ENCODE peak calls at places on chromosomes 7 and 10, in nine cellular contexts. One of them, this sample, is unnamed.

GRCh38 chr7:46385662-46386309 is 464.7 kb upstream of the IGFBP3 start:
- DNase-seq in tibial nerve: no peak
- DNase-seq in neural progenitor cell: no peak
- DNase-seq in lower leg skin: no peak
- DNase-seq in GM20000: no peak
- DNase-seq in natural killer cell: no peak
- DNase-seq in CD8-positive, alpha-beta T cell: no peak
- DNase-seq in A673: no peak
- DNase-seq in PC-9: peak
- DNase-seq in this sample: no peak

GRCh38 chr10:23742807-23743206 is 303.9 kb downstream of the OTUD1 start:
- DNase-seq in neural progenitor cell: no peak
- DNase-seq in GM20000: no peak
- DNase-seq in natural killer cell: no peak
- DNase-seq in CD8-positive, alpha-beta T cell: no peak
- DNase-seq in PC-9: no peak
- DNase-seq in lower leg skin: no peak
- DNase-seq in A673: no peak
- DNase-seq in tibial nerve: no peak
- DNase-seq in this sample: no peak

GRCh38 chr7:38291117-38291647 is 17.7 kb upstream of the TARP start:
- DNase-seq in A673: no peak
- DNase-seq in natural killer cell: no peak
- DNase-seq in CD8-positive, alpha-beta T cell: no peak
- DNase-seq in neural progenitor cell: no peak
- DNase-seq in lower leg skin: no peak
- DNase-seq in tibial nerve: no peak
- DNase-seq in PC-9: no peak
- DNase-seq in GM20000: no peak
- DNase-seq in this sample: no peak

GRCh38 chr7:96624954-96625353 is 84.7 kb downstream of the SEM1 start:
- DNase-seq in GM20000: no peak
- DNase-seq in A673: no peak
- DNase-seq in natural killer cell: no peak
- DNase-seq in CD8-positive, alpha-beta T cell: no peak
- DNase-seq in tibial nerve: no peak
- DNase-seq in PC-9: no peak
- DNase-seq in neural progenitor cell: no peak
- DNase-seq in lower leg skin: no peak
- DNase-seq in this sample: no peak

GRCh38 chr10:11830836-11831519 is 7.8 kb downstream of the PROSER2 start:
- DNase-seq in neural progenitor cell: no peak
- DNase-seq in CD8-positive, alpha-beta T cell: no peak
- DNase-seq in GM20000: no peak
- DNase-seq in PC-9: peak
- DNase-seq in lower leg skin: no peak
- DNase-seq in A673: no peak
- DNase-seq in natural killer cell: no peak
- DNase-seq in tibial nerve: no peak
- DNase-seq in this sample: no peak

GRCh38 chr7:150507947-150508602 is 6.6 kb upstream of the GIMAP7 start:
- DNase-seq in neural progenitor cell: no peak
- DNase-seq in GM20000: no peak
- DNase-seq in A673: no peak
- DNase-seq in natural killer cell: no peak
- DNase-seq in PC-9: no peak
- DNase-seq in CD8-positive, alpha-beta T cell: no peak
- DNase-seq in tibial nerve: no peak
- DNase-seq in lower leg skin: no peak
- DNase-seq in this sample: no peak

GRCh38 chr7:2144926-2145325 is 87.8 kb downstream of the MAD1L1 start:
- DNase-seq in GM20000: no peak
- DNase-seq in CD8-positive, alpha-beta T cell: no peak
- DNase-seq in tibial nerve: no peak
- DNase-seq in lower leg skin: no peak
- DNase-seq in PC-9: no peak
- DNase-seq in A673: no peak
- DNase-seq in natural killer cell: no peak
- DNase-seq in neural progenitor cell: no peak
- DNase-seq in this sample: no peak

GRCh38 chr7:75861636-75862035 is 17.2 kb upstream of the RHBDD2 start:
- DNase-seq in A673: no peak
- DNase-seq in lower leg skin: no peak
- DNase-seq in neural progenitor cell: no peak
- DNase-seq in CD8-positive, alpha-beta T cell: no peak
- DNase-seq in PC-9: no peak
- DNase-seq in natural killer cell: no peak
- DNase-seq in GM20000: no peak
- DNase-seq in tibial nerve: no peak
- DNase-seq in this sample: no peak

GRCh38 chr10:68202965-68203358 is 29.0 kb downstream of the ATOH7 start:
- DNase-seq in lower leg skin: no peak
- DNase-seq in PC-9: no peak
- DNase-seq in natural killer cell: no peak
- DNase-seq in CD8-positive, alpha-beta T cell: no peak
- DNase-seq in GM20000: no peak
- DNase-seq in neural progenitor cell: no peak
- DNase-seq in tibial nerve: no peak
- DNase-seq in A673: no peak
- DNase-seq in this sample: no peak

GRCh38 chr10:132865236-132865635 is 77.1 kb downstream of the CFAP46 start:
- DNase-seq in A673: no peak
- DNase-seq in CD8-positive, alpha-beta T cell: no peak
- DNase-seq in tibial nerve: peak
- DNase-seq in GM20000: no peak
- DNase-seq in PC-9: no peak
- DNase-seq in neural progenitor cell: no peak
- DNase-seq in lower leg skin: no peak
- DNase-seq in natural killer cell: no peak
- DNase-seq in this sample: no peak

GRCh38 chr10:58435297-58435696 is 50.1 kb downstream of the TFAM start:
- DNase-seq in GM20000: no peak
- DNase-seq in tibial nerve: no peak
- DNase-seq in natural killer cell: no peak
- DNase-seq in lower leg skin: peak
- DNase-seq in neural progenitor cell: no peak
- DNase-seq in PC-9: peak
- DNase-seq in A673: peak
- DNase-seq in CD8-positive, alpha-beta T cell: no peak
- DNase-seq in this sample: no peak

GRCh38 chr10:117137031-117137910 is 799 bp downstream of the VAX1 start:
- DNase-seq in natural killer cell: no peak
- DNase-seq in A673: peak
- DNase-seq in tibial nerve: no peak
- DNase-seq in lower leg skin: no peak
- DNase-seq in GM20000: peak
- DNase-seq in PC-9: no peak
- DNase-seq in neural progenitor cell: peak
- DNase-seq in CD8-positive, alpha-beta T cell: no peak
- DNase-seq in this sample: no peak

GRCh38 chr7:128922496-128923410 is 12.2 kb upstream of the KCP start:
- DNase-seq in A673: no peak
- DNase-seq in tibial nerve: no peak
- DNase-seq in PC-9: no peak
- DNase-seq in neural progenitor cell: no peak
- DNase-seq in CD8-positive, alpha-beta T cell: no peak
- DNase-seq in lower leg skin: no peak
- DNase-seq in GM20000: no peak
- DNase-seq in natural killer cell: no peak
- DNase-seq in this sample: no peak

GRCh38 chr10:74967850-74968620 is 141.6 kb downstream of the KAT6B start:
- DNase-seq in tibial nerve: no peak
- DNase-seq in A673: peak
- DNase-seq in PC-9: peak
- DNase-seq in natural killer cell: no peak
- DNase-seq in GM20000: no peak
- DNase-seq in CD8-positive, alpha-beta T cell: no peak
- DNase-seq in neural progenitor cell: peak
- DNase-seq in lower leg skin: no peak
- DNase-seq in this sample: no peak

DNA sequence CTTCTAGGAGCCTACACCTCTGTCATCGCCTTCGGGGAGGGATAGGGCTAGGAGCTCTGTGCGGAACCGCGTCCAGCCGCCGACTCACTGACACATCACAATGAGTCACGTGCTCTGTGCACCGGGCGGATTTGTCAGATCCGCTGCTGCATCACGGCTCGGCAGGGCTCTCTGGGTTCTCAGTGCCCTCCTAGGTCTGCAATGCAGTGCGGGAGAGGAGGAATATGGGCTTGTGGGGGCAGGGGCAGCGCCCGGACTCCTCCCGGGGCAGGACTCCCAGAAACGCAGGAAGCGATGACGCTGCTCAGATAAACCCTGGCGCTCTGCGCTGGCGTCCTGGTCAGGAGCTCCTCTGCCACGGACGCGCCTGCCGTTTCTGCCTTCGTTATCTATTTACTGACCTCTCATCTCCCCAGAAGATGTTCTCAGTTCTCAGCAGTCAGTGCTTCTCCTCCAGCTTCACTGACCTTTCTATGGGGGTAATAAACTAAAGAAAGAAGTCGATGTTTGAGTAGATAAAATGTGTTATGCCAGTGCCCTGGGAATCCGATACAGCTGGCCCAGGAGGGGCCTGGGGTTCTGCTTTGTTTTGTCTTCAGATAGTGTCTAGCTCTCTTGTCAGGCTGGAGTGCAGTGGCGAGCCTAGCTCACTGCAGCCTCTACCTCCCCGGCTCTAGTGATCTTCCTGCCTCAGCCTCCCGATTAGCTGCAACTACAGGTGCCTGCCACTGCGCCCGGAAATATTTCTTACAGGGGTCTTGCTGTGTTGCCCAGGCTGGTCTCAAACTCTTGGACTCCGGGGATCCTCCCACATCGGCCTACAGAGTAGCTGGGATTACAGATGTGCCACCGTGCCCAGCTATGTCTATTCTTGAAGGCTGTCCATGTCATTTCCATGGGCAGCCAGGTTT is 22.8 kb upstream of the ITGB1 start:
- DNase-seq in CD8-positive, alpha-beta T cell: peak
- DNase-seq in PC-9: peak
- DNase-seq in tibial nerve: peak
- DNase-seq in neural progenitor cell: peak
- DNase-seq in lower leg skin: peak
- DNase-seq in A673: peak
- DNase-seq in natural killer cell: peak
- DNase-seq in GM20000: peak
- DNase-seq in this sample: peak
- TF ChIP-seq CTCF in CD8-positive, alpha-beta T cell: no peak
- TF ChIP-seq CTCF in PC-9: no peak
- TF ChIP-seq CTCF in tibial nerve: no peak
- TF ChIP-seq CTCF in neural progenitor cell: no peak
- TF ChIP-seq CTCF in lower leg skin: no peak
- TF ChIP-seq CTCF in A673: no peak
- TF ChIP-seq CTCF in natural killer cell: no peak
- TF ChIP-seq CTCF in GM20000: no peak
- TF ChIP-seq CTCF in this sample: no peak

GRCh38 chr10:31321396-31321941 is 2.5 kb downstream of the ZEB1 start:
- DNase-seq in CD8-positive, alpha-beta T cell: peak
- DNase-seq in PC-9: no peak
- DNase-seq in GM20000: no peak
- DNase-seq in neural progenitor cell: peak
- DNase-seq in A673: no peak
- DNase-seq in natural killer cell: no peak
- DNase-seq in tibial nerve: no peak
- DNase-seq in lower leg skin: no peak
- DNase-seq in this sample: no peak

GRCh38 chr10:31319602-31320178 is 674 bp downstream of the ZEB1 start:
- DNase-seq in tibial nerve: no peak
- DNase-seq in PC-9: no peak
- DNase-seq in A673: no peak
- DNase-seq in CD8-positive, alpha-beta T cell: no peak
- DNase-seq in GM20000: peak
- DNase-seq in neural progenitor cell: peak
- DNase-seq in natural killer cell: no peak
- DNase-seq in lower leg skin: no peak
- DNase-seq in this sample: no peak

GRCh38 chr10:31320179-31320597 is 1.2 kb downstream of the ZEB1 start:
- DNase-seq in lower leg skin: peak
- DNase-seq in natural killer cell: peak
- DNase-seq in PC-9: no peak
- DNase-seq in neural progenitor cell: peak
- DNase-seq in A673: no peak
- DNase-seq in CD8-positive, alpha-beta T cell: peak
- DNase-seq in GM20000: peak
- DNase-seq in tibial nerve: no peak
- DNase-seq in this sample: no peak

GRCh38 chr10:31318854-31319601 is at the start of gene ZEB1:
- DNase-seq in CD8-positive, alpha-beta T cell: peak
- DNase-seq in GM20000: peak
- DNase-seq in lower leg skin: peak
- DNase-seq in A673: peak
- DNase-seq in tibial nerve: peak
- DNase-seq in PC-9: peak
- DNase-seq in natural killer cell: peak
- DNase-seq in neural progenitor cell: peak
- DNase-seq in this sample: peak

GRCh38 chr10:31320598-31321211 is 1.7 kb downstream of the ZEB1 start:
- DNase-seq in A673: peak
- DNase-seq in tibial nerve: peak
- DNase-seq in neural progenitor cell: peak
- DNase-seq in natural killer cell: peak
- DNase-seq in lower leg skin: peak
- DNase-seq in CD8-positive, alpha-beta T cell: peak
- DNase-seq in GM20000: peak
- DNase-seq in PC-9: no peak
- DNase-seq in this sample: no peak
- TF ChIP-seq CTCF in A673: no peak
- TF ChIP-seq CTCF in tibial nerve: no peak
- TF ChIP-seq CTCF in neural progenitor cell: peak
- TF ChIP-seq CTCF in natural killer cell: no peak
- TF ChIP-seq CTCF in lower leg skin: no peak
- TF ChIP-seq CTCF in CD8-positive, alpha-beta T cell: no peak
- TF ChIP-seq CTCF in GM20000: no peak
- TF ChIP-seq CTCF in PC-9: no peak
- TF ChIP-seq CTCF in this sample: no peak

GRCh38 chr10:89952314-89952713 is 250.9 kb downstream of the KIF20B start:
- DNase-seq in neural progenitor cell: no peak
- DNase-seq in lower leg skin: no peak
- DNase-seq in GM20000: no peak
- DNase-seq in A673: no peak
- DNase-seq in natural killer cell: no peak
- DNase-seq in PC-9: no peak
- DNase-seq in CD8-positive, alpha-beta T cell: no peak
- DNase-seq in tibial nerve: no peak
- DNase-seq in this sample: no peak

GRCh38 chr10:89959433-89960110 is 258.2 kb downstream of the KIF20B start:
- DNase-seq in A673: no peak
- DNase-seq in CD8-positive, alpha-beta T cell: no peak
- DNase-seq in neural progenitor cell: no peak
- DNase-seq in PC-9: no peak
- DNase-seq in lower leg skin: no peak
- DNase-seq in natural killer cell: no peak
- DNase-seq in GM20000: no peak
- DNase-seq in tibial nerve: no peak
- DNase-seq in this sample: no peak

GRCh38 chr10:89954787-89955566 is 253.6 kb downstream of the KIF20B start:
- DNase-seq in CD8-positive, alpha-beta T cell: no peak
- DNase-seq in neural progenitor cell: no peak
- DNase-seq in tibial nerve: no peak
- DNase-seq in A673: no peak
- DNase-seq in natural killer cell: no peak
- DNase-seq in GM20000: peak
- DNase-seq in PC-9: no peak
- DNase-seq in lower leg skin: no peak
- DNase-seq in this sample: no peak
- TF ChIP-seq CTCF in CD8-positive, alpha-beta T cell: no peak
- TF ChIP-seq CTCF in neural progenitor cell: peak
- TF ChIP-seq CTCF in tibial nerve: peak
- TF ChIP-seq CTCF in A673: peak
- TF ChIP-seq CTCF in natural killer cell: no peak
- TF ChIP-seq CTCF in GM20000: no peak
- TF ChIP-seq CTCF in PC-9: peak
- TF ChIP-seq CTCF in lower leg skin: no peak
- TF ChIP-seq CTCF in this sample: peak

GRCh38 chr10:78393094-78393493 is 359.4 kb downstream of the RPS24 start:
- DNase-seq in PC-9: no peak
- DNase-seq in lower leg skin: no peak
- DNase-seq in natural killer cell: no peak
- DNase-seq in neural progenitor cell: no peak
- DNase-seq in tibial nerve: no peak
- DNase-seq in CD8-positive, alpha-beta T cell: no peak
- DNase-seq in A673: no peak
- DNase-seq in GM20000: no peak
- DNase-seq in this sample: no peak
- TF ChIP-seq CTCF in PC-9: no peak
- TF ChIP-seq CTCF in lower leg skin: no peak
- TF ChIP-seq CTCF in natural killer cell: no peak
- TF ChIP-seq CTCF in neural progenitor cell: no peak
- TF ChIP-seq CTCF in tibial nerve: no peak
- TF ChIP-seq CTCF in CD8-positive, alpha-beta T cell: no peak
- TF ChIP-seq CTCF in A673: no peak
- TF ChIP-seq CTCF in GM20000: no peak
- TF ChIP-seq CTCF in this sample: no peak

This sample was measured in D721Med.